ENCODE peak calls at places on chromosomes 4 and X, in eight cellular contexts. W is neural crest cell, A is AG09309, N is LHCN-M2, T is fibroblast of the conjunctiva, J is tibial artery, I is heart right ventricle, Q is cardiac fibroblast. M is an unnamed sample.

GRCh38 chr4:99945718-99946345 is 586 bp downstream of the DNAJB14 start:
- DNase-seq in I (peak), A (no peak), W (no peak), N (peak), Q (peak), T (no peak), J (no peak), M (no peak)

GRCh38 chrX:154534526-154535322 is 11.9 kb downstream of the G6PD start:
- DNase-seq in A (peak), J (peak), Q (peak), I (peak), T (peak), N (peak), W (peak), M (peak)

GRCh38 chr4:7460591-7460990 is 25.9 kb upstream of the PSAPL1 start:
- DNase-seq in I (peak), Q (peak), W (no peak), J (no peak), N (peak), A (no peak), T (no peak), M (peak)

GRCh38 chr4:131337956-131338355 is 1811.1 kb upstream of the PCDH10 start:
- DNase-seq in W (no peak), J (no peak), T (no peak), A (no peak), N (no peak), I (no peak), Q (no peak), M (no peak)

GRCh38 chrX:104564921-104565703 is 887 bp upstream of the IL1RAPL2 start:
- DNase-seq in W (no peak), J (no peak), A (no peak), T (no peak), N (no peak), Q (no peak), I (no peak), M (no peak)

GRCh38 chr4:38184404-38184803 is 224.2 kb downstream of the PTTG2 start:
- DNase-seq in N (no peak), A (no peak), T (no peak), W (no peak), J (no peak), I (no peak), Q (no peak), M (no peak)

GRCh38 chrX:95995600-95995999 is 689.0 kb upstream of the DIAPH2 start:
- DNase-seq in Q (no peak), T (no peak), W (no peak), I (no peak), J (no peak), A (no peak), N (no peak), M (no peak)

GRCh38 chr4:169971456-169972015 is 54.7 kb downstream of the MFAP3L start:
- DNase-seq in A (no peak), I (no peak), J (peak), W (no peak), N (no peak), Q (no peak), T (no peak), M (no peak)

GRCh38 chr4:84965558-84966381 is 720 bp downstream of the WDFY3 start:
- DNase-seq in N (peak), T (no peak), W (peak), Q (peak), J (peak), A (no peak), I (peak), M (peak)

GRCh38 chr4:159455675-159456235 is 352.9 kb downstream of the RAPGEF2 start:
- DNase-seq in T (no peak), Q (peak), W (peak), J (no peak), I (peak), A (no peak), N (peak), M (peak)

GRCh38 chr4:169640261-169640880 is 20.0 kb downstream of the CLCN3 start:
- DNase-seq in T (peak), A (peak), Q (peak), W (no peak), J (no peak), N (peak), I (no peak), M (no peak)

GRCh38 chr4:168765726-168766125 is 244.3 kb downstream of the CBR4 start:
- DNase-seq in J (peak), A (peak), Q (peak), T (peak), W (no peak), N (peak), I (peak), M (no peak)

GRCh38 chr4:48681856-48682255 is 98.2 kb downstream of the FRYL start:
- DNase-seq in J (no peak), N (peak), I (no peak), T (peak), W (no peak), Q (peak), A (no peak), M (no peak)

GRCh38 chr4:83112239-83112638 is 2.3 kb downstream of the PLAC8 start:
- DNase-seq in A (no peak), N (no peak), Q (no peak), W (no peak), I (no peak), J (no peak), T (no peak), M (no peak)

GRCh38 chrX:94633237-94633636 is 959.2 kb downstream of the FAM133A start:
- DNase-seq in A (no peak), I (no peak), W (no peak), Q (no peak), J (no peak), N (no peak), T (no peak), M (no peak)

GRCh38 chrX:132634521-132634920 is 145.7 kb upstream of the MBNL3 start:
- DNase-seq in W (no peak), I (no peak), N (no peak), A (no peak), Q (no peak), T (no peak), J (no peak), M (no peak)

GRCh38 chr4:26048962-26049361 is 134.9 kb downstream of the SMIM20 start:
- DNase-seq in J (no peak), W (no peak), T (peak), N (peak), Q (peak), I (no peak), A (no peak), M (no peak)

GRCh38 chr4:42672359-42673083 is 15.6 kb upstream of the ATP8A1 start:
- DNase-seq in W (no peak), A (no peak), J (no peak), I (no peak), N (no peak), Q (peak), T (no peak), M (no peak)

GRCh38 chr4:67776746-67777145 is 22.6 kb upstream of the GNRHR start:
- DNase-seq in W (no peak), T (no peak), J (no peak), N (no peak), I (no peak), Q (no peak), A (no peak), M (no peak)

GRCh38 chr4:1323635-1324442 is 23.2 kb upstream of the UVSSA start:
- DNase-seq in A (peak), T (peak), J (no peak), W (no peak), N (peak), Q (peak), I (no peak), M (no peak)

GRCh38 chr4:43339435-43339834 is 446.9 kb downstream of the GRXCR1 start:
- DNase-seq in I (no peak), W (no peak), T (no peak), N (peak), Q (peak), J (no peak), A (no peak), M (no peak)